ENCODE peak calls at places on chromosome 5, in four cellular contexts. C, N, S and B are unnamed samples.

GRCh38 chr5:68171101-68171558 is 44.4 kb upstream of the PIK3R1 start:
- DNase-seq in C (no peak), N (no peak), S (no peak), B (no peak)

GRCh38 chr5:6772886-6773285 is 59.7 kb downstream of the TENT4A start:
- DNase-seq in C (no peak), N (no peak), S (no peak), B (no peak)

GRCh38 chr5:177339107-177339638 is 12.3 kb downstream of the LMAN2 start:
- DNase-seq in C (no peak), N (no peak), S (no peak), B (no peak)

GRCh38 chr5:83955916-83956315 is 235.3 kb upstream of the HAPLN1 start:
- DNase-seq in C (no peak), N (no peak), S (no peak), B (no peak)

GRCh38 chr5:144815131-144815530 is 644.5 kb downstream of the KCTD16 start:
- DNase-seq in C (no peak), N (no peak), S (no peak), B (no peak)

GRCh38 chr5:57082441-57083067 is 91.3 kb upstream of the GPBP1 start:
- DNase-seq in C (no peak), N (peak), S (no peak), B (peak)

GRCh38 chr5:132000677-132001453 is 10.6 kb downstream of the ACSL6 start:
- DNase-seq in C (no peak), N (peak), S (no peak), B (no peak)

GRCh38 chr5:118070041-118070440 is 918.3 kb downstream of the DTWD2 start:
- DNase-seq in C (no peak), N (no peak), S (no peak), B (no peak)

GRCh38 chr5:123813937-123814624 is 302.1 kb downstream of the CSNK1G3 start:
- DNase-seq in C (no peak), N (no peak), S (peak), B (peak)

GRCh38 chr5:171593401-171593800 is 174.0 kb downstream of the FGF18 start:
- DNase-seq in C (no peak), N (no peak), S (no peak), B (no peak)

GRCh38 chr5:43141211-43141610 is 20.5 kb downstream of the ZNF131 start:
- DNase-seq in C (no peak), N (no peak), S (no peak), B (no peak)

GRCh38 chr5:169581580-169582227 is 1.9 kb upstream of the SPDL1 start:
- DNase-seq in C (peak), N (peak), S (no peak), B (peak)

GRCh38 chr5:142246263-142246662 is 78.6 kb downstream of the SPRY4 start:
- DNase-seq in C (no peak), N (peak), S (no peak), B (no peak)

GRCh38 chr5:115297043-115297442 is 589 bp upstream of the CCDC112 start:
- DNase-seq in C (no peak), N (no peak), S (no peak), B (no peak)

GRCh38 chr5:175282611-175283225 is 161.3 kb downstream of the DRD1 start:
- DNase-seq in C (no peak), N (no peak), S (no peak), B (no peak)

GRCh38 chr5:40480392-40480791 is 199.3 kb upstream of the PTGER4 start:
- DNase-seq in C (no peak), N (no peak), S (no peak), B (no peak)

GRCh38 chr5:138752951-138753793 is at the start of gene CTNNA1:
- DNase-seq in C (peak), N (peak), S (no peak), B (peak)

GRCh38 chr5:159309689-159310433 is 20.4 kb downstream of the IL12B start:
- DNase-seq in C (no peak), N (no peak), S (no peak), B (no peak)

GRCh38 chr5:39115644-39116346 is 41.6 kb upstream of the RICTOR start:
- DNase-seq in C (peak), N (no peak), S (no peak), B (no peak)

GRCh38 chr5:1029945-1030625 is 21.5 kb downstream of the NKD2 start:
- DNase-seq in C (no peak), N (no peak), S (no peak), B (no peak)

GRCh38 chr5:158701406-158702177 is 398.1 kb downstream of the EBF1 start:
- DNase-seq in C (no peak), N (no peak), S (no peak), B (no peak)

GRCh38 chr5:157710887-157711286 is 20.3 kb upstream of the THG1L start:
- DNase-seq in C (no peak), N (no peak), S (no peak), B (no peak)

GRCh38 chr5:165881259-165881658 is 2375.8 kb downstream of the MAT2B start:
- DNase-seq in C (no peak), N (no peak), S (no peak), B (no peak)

GRCh38 chr5:180852510-180852909 is 8.6 kb downstream of the ZFP62 start:
- DNase-seq in C (no peak), N (no peak), S (no peak), B (no peak)

GRCh38 chr5:157563373-157564148 is 12.0 kb downstream of the ADAM19 start:
- DNase-seq in C (no peak), N (no peak), S (no peak), B (no peak)

GRCh38 chr5:129904667-129905466 is 602 bp downstream of the CHSY3 start:
- DNase-seq in C (no peak), N (no peak), S (no peak), B (peak)

GRCh38 chr5:170273968-170274710 is 23.4 kb downstream of the LCP2 start:
- DNase-seq in C (peak), N (no peak), S (no peak), B (peak)

GRCh38 chr5:151503999-151504398 is 56.6 kb downstream of the SLC36A1 start:
- DNase-seq in C (no peak), N (no peak), S (no peak), B (no peak)

GRCh38 chr5:1068895-1069719 is 42.8 kb downstream of the SLC12A7 start:
- DNase-seq in C (no peak), N (no peak), S (no peak), B (no peak)

GRCh38 chr5:175847503-175847902 is 23.9 kb upstream of the CPLX2 start:
- DNase-seq in C (peak), N (peak), S (no peak), B (peak)

GRCh38 chr5:14231156-14231555 is 88.0 kb downstream of the TRIO start:
- DNase-seq in C (no peak), N (no peak), S (no peak), B (no peak)

GRCh38 chr5:2747372-2748179 is 3.9 kb downstream of the IRX2 start:
- DNase-seq in C (no peak), N (no peak), S (no peak), B (no peak)

GRCh38 chr5:148659641-148660345 is 5.5 kb upstream of the HTR4 start:
- DNase-seq in C (peak), N (no peak), S (no peak), B (no peak)

GRCh38 chr5:43037929-43038510 is 2.1 kb downstream of the ANXA2R start:
- DNase-seq in C (peak), N (no peak), S (no peak), B (no peak)

GRCh38 chr5:173303878-173304590 is 24.2 kb downstream of the STC2 start:
- DNase-seq in C (peak), N (peak), S (no peak), B (no peak)

GRCh38 chr5:173302546-173303155 is 25.6 kb downstream of the STC2 start:
- DNase-seq in C (peak), N (peak), S (no peak), B (peak)

GRCh38 chr5:173300389-173301047 is 27.7 kb downstream of the STC2 start:
- DNase-seq in C (no peak), N (no peak), S (no peak), B (no peak)

GRCh38 chr5:173299820-173300219 is 28.4 kb downstream of the STC2 start:
- DNase-seq in C (no peak), N (peak), S (no peak), B (no peak)

DNA sequence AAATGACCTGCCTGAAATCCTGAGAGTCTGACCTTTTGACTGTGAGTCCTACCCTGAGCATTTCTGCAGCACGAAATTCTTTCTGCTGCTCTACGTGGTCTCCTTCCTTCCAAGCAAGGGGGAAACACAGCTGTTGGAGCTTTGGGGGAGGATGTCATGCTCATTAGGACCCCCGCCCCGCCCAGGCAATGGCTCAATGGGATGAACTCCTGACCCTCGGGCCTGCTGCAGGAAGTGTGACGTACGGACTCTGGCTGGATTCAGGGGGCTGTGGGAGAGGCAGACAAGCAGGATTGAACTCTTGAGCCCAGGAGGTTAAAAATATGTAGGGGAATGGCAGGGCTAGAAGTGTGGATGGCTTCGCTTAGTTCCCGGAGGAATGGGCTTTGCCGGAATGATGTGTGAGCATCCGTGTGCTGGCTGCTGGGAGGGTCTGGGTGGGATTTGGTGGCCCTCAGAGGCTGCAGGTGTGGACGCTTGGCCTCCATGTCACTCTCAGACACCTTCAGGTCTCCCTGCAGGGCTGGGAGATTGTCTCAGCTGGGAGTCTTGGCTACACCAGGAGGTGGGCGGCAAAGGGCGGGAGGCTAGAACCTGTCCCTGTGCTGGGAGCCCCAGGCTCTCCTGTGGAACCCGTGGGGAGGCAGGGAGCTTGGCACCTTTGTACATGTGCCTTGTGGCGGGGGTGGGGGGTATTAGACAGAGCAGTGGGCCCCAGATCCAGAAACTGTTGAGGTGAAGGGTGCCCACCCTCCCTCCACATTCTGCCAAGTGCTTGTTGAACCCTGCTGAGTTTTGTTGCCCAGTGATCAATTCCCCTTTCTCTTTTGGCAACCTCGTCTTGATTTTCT is 26.3 kb downstream of the STC2 start:
- DNase-seq in C (no peak), N (peak), S (no peak), B (no peak)
- TF ChIP-seq FOXK2 in C (no peak), N (no peak), S (no peak), B (no peak)

DNA sequence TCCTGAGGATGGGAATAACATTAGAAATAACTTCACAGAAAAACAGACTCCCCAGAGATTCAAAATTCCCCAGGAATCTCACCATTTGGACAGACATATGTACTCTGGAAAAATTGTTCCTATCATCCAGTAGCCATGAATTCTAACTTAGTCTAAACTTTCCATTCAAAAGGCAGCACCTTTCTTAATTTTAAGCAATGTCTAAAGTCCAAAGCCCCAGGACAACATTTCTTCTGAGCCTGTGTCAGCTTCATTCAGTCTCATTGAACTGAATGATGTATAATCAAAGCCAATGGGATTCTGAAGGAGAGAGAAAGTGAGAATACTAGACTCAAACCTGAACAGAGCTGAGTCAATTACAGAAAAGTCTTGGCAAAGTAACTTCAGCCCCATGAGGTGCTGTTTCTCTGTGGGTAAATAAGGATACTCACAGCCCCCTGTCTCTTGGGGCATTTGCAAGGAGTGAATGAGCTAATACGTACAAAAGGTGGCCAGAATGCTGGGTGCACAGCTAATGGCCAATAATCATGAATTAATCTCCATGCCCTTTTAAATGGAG is 140.6 kb downstream of the SEMA5A start:
- DNase-seq in C (no peak), N (no peak), S (peak), B (no peak)
- TF ChIP-seq TARDBP in C (no peak), N (no peak), S (no peak), B (no peak)

DNA sequence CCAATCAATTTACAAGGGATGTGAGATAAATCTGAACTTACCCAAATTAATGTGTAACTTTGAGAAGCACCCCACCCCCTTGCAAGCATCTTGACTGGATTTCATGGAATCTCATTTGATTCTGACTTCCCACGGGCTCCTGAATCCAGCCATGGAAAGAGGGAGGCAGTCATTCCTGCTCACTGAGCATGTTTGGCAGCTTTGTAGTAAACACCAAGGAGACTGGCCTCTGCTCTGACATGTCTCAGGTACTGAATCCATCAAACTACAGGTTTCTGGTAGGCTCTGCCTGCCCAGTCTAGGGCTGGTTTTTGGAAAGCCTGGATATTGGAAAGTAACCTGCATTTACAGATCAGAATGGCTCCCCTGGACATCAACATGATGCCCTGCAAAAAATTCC is 357.7 kb downstream of the ARHGEF28 start:
- DNase-seq in C (no peak), N (no peak), S (no peak), B (no peak)
- TF ChIP-seq BHLHE40 in C (no peak), N (no peak), S (no peak), B (no peak)

DNA sequence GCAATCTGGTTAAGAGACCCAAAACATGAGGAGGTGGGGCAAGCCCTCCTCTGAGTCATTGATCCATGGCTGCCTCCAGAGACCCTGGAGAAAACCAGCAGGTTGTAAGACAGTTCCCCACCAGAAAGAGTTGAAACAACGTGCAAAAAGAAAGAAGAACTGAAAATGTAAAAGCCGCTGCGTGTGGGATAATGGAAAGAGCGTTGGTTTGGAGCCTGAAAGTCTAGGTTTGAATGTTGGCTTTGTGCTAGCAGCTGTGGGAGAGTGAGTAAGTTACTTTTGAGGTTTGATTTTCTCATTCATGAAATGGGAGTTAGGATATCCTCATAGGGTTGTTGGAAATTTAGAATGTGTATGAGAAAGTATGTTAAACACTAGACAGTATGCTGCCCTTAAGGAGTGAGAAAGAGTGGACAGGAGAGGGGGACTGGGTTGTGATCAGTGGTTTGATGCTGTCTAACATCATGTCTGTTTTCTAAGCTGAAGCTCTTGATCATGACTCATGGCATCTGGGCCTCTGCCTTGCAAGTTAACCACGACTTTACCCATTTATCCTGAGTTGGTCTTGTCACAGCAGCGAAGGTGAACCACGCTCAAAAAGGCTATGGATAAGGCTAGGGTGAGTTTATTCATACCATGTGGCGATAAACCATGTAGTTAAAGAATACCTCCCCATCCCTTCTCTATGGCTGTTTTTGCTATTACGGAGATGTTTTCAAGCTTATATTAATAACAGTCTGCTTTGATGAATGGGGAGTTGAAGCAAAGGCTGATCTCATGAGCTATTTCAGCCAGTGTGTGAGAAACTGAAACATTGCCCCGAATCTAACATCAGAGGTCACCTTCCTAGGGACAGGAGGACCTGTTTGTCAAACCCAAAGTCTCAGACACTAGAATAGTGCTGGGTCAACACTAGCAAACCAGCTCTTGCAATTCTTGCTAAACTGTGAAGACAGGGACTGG is 41.3 kb downstream of the ZNF366 start:
- DNase-seq in C (no peak), N (no peak), S (peak), B (no peak)
- TF ChIP-seq FOXK2 in C (no peak), N (no peak), S (no peak), B (no peak)

GRCh38 chr5:55636711-55637110 is 75.4 kb downstream of the SLC38A9 start:
- DNase-seq in C (no peak), N (peak), S (no peak), B (no peak)
- TF ChIP-seq TARDBP in C (no peak), N (no peak), S (no peak), B (no peak)